ENCODE peak calls at places on chromosomes 12 and 14, in four cellular contexts. R is nephron progenitor cell, V is cardiac muscle cell, E is neural crest cell. B is an unnamed sample.

GRCh38 chr12:29216266-29216665 is 67.2 kb downstream of the FAR2 start:
- DNase-seq in R (no peak), V (no peak), E (no peak), B (no peak)

GRCh38 chr12:460301-461230 is 827 bp downstream of the B4GALNT3 start:
- DNase-seq in R (no peak), V (peak), E (peak), B (peak)

GRCh38 chr12:42364692-42365091 is 38.7 kb downstream of the PPHLN1 start:
- DNase-seq in R (peak), V (no peak), E (no peak), B (no peak)

GRCh38 chr14:90398315-90398811 is 1.5 kb downstream of the CALM1 start:
- DNase-seq in R (no peak), V (peak), E (peak), B (peak)

GRCh38 chr14:86143248-86143647 is 613.3 kb downstream of the FLRT2 start:
- DNase-seq in R (no peak), V (no peak), E (no peak), B (no peak)

GRCh38 chr12:112408621-112409020 is 784 bp downstream of the RPL6 start:
- DNase-seq in R (no peak), V (no peak), E (no peak), B (no peak)

GRCh38 chr12:51923506-51924365 is 16.4 kb downstream of the ACVRL1 start:
- DNase-seq in R (peak), V (peak), E (peak), B (peak)

GRCh38 chr14:61145903-61146411 is 135.2 kb downstream of the TMEM30B start:
- DNase-seq in R (no peak), V (peak), E (no peak), B (no peak)

GRCh38 chr12:104504151-104504550 is 47.4 kb downstream of the CHST11 start:
- DNase-seq in R (no peak), V (no peak), E (no peak), B (no peak)

GRCh38 chr14:66405158-66405557 is 81.0 kb upstream of the CCDC196 start:
- DNase-seq in R (no peak), V (peak), E (no peak), B (no peak)

GRCh38 chr12:42090899-42091298 is 53.8 kb downstream of the GXYLT1 start:
- DNase-seq in R (no peak), V (peak), E (no peak), B (no peak)

GRCh38 chr12:24560867-24561266 is 388.0 kb downstream of the BCAT1 start:
- DNase-seq in R (peak), V (no peak), E (no peak), B (no peak)

GRCh38 chr12:123153906-123154305 is 3.0 kb upstream of the PITPNM2 start:
- DNase-seq in R (no peak), V (no peak), E (no peak), B (no peak)

GRCh38 chr12:52278931-52279682 is 4.7 kb downstream of the KRT86 start:
- DNase-seq in R (peak), V (peak), E (peak), B (peak)

GRCh38 chr14:79278798-79279644 is 932.3 kb downstream of the DIO2 start:
- DNase-seq in R (peak), V (peak), E (peak), B (peak)

GRCh38 chr14:77507762-77508161 is 9.1 kb upstream of the ISM2 start:
- DNase-seq in R (no peak), V (no peak), E (no peak), B (no peak)

GRCh38 chr12:105485321-105485910 is 154.9 kb downstream of the C12orf75 start:
- DNase-seq in R (no peak), V (peak), E (no peak), B (no peak)

GRCh38 chr12:68870011-68870410 is 62.0 kb downstream of the MDM2 start:
- DNase-seq in R (no peak), V (no peak), E (no peak), B (no peak)

GRCh38 chr12:33588082-33588712 is 148.6 kb upstream of the SYT10 start:
- DNase-seq in R (no peak), V (peak), E (no peak), B (no peak)

GRCh38 chr12:131121705-131122405 is 168.1 kb downstream of the ADGRD1 start:
- DNase-seq in R (no peak), V (no peak), E (no peak), B (no peak)

GRCh38 chr12:6238875-6239274 is 38.7 kb downstream of the CD9 start:
- DNase-seq in R (no peak), V (no peak), E (no peak), B (no peak)

GRCh38 chr14:103292426-103293374 is 41.3 kb upstream of the EIF5 start:
- DNase-seq in R (peak), V (peak), E (peak), B (peak)

GRCh38 chr14:38951451-38951850 is 151.6 kb downstream of the SEC23A start:
- DNase-seq in R (no peak), V (peak), E (no peak), B (no peak)

GRCh38 chr12:112190626-112191025 is 65.3 kb downstream of the TRAFD1 start:
- DNase-seq in R (no peak), V (no peak), E (no peak), B (no peak)

DNA sequence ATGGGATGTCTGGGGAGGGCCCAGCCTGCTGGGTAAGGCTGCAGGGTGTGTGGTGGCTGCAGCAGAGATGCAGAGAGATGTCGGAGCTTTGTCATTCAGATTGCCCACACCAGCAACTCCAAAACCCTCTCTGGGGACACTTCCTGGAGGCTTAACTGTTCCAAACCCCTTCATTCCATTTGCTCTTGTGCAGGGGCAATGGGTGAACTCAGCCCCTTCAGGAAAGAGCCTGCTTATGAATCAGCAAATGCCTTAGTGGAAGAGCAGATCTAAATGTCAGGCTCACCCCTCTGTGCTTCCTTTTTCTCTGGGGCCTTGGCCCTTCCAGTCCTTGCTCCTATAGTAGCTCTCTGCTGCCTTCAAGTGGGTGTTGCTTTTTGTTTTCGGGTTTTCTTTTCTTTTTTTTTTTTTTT is 36.7 kb upstream of the GPATCH2L start:
- DNase-seq in R (no peak), V (no peak), E (no peak), B (no peak)
- TF ChIP-seq CTCF in R (no peak), V (no peak), E (no peak), B (no peak)

DNA sequence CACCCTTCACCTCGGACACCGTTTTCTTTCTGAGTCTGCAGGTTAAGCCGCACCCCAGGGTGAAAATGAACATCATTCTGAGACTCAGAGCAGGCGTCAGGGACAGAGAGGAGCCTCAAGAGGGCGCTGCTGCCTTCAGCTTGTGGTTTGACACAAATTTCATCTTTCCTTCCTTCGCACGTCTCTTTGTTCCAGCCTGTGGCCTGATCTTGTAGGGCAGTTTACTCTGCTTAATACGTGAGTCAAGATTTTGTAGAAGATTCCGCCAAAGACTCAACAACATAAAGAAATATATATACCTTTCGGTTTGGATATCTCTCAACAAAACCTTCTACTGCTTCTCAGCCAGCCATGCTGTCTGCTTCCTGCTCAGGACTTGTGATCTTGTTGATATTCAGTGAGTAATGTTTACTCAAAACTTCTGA is 329.3 kb upstream of the OR4E1 start:
- DNase-seq in R (peak), V (no peak), E (peak), B (peak)
- TF ChIP-seq CTCF in R (peak), V (no peak), E (peak), B (peak)

DNA sequence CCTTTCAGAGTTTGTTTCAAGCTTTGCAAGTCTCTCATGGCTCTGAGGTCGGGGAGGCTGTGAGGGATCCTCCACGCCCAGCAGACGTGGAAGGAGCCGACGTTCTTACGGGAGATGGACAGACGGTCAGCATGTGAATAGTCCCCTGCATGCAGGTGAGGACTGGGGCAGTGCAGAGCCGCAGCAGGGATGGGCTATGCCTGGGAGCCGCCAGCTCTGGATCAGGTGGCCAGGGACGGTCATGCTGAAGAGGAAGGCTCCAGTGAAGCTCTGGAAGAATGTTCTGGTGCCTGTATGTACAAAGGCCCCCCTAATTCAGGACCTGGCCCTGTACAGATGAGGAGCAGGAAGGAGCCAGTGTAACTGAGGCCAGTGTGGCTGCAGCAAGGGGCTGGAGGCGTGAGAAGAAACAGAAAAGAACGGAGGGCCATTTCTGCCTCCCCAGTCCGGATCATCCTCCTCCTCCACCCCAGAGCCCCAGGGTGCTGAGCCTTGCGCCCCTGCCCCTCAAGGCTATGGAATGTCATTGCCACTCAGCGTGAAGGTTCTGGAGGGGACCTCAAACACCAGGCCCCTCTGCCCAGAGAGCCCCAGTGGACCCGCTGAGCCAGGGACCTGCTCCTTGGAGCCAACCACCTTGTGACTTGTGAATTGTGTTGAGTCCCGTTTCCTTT is 96.8 kb upstream of the DIO3 start:
- DNase-seq in R (no peak), V (no peak), E (no peak), B (no peak)
- TF ChIP-seq CTCF in R (no peak), V (no peak), E (no peak), B (no peak)

DNA sequence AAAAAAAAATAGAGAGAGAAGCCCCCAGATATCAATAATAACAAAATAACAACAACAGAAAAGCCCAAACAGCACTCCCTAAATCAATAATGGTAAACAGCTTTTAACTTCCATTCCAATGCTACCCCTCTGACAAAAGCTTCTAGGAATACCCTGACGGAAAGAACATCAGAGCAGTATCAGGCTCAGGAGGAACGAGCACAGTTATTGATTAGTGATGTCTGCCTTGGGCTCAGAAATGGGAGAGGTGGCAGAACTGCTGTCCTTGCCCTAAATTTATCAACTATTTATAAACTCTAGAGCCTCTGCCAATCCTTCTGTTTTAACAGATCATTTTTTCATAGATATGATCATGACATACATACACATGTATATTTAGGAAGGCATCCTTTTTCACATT is 41.9 kb downstream of the P2RX4 start:
- DNase-seq in R (no peak), V (no peak), E (no peak), B (no peak)
- TF ChIP-seq CTCF in R (no peak), V (no peak), E (no peak), B (no peak)

GRCh38 chr12:7439579-7440505 is 4.1 kb downstream of the CD163L1 start:
- DNase-seq in R (peak), V (peak), E (peak), B (peak)
- TF ChIP-seq CTCF in R (no peak), V (no peak), E (peak), B (no peak)